ENCODE peak calls at places on chromosomes 6 and 20, in seven cellular contexts. R, C, M, T, X, P and H are unnamed samples.

GRCh38 chr6:50565004-50565403 is 148.3 kb upstream of the TFAP2D start:
- DNase-seq in R (no peak), C (no peak), M (no peak), T (no peak), X (no peak), P (no peak), H (no peak)

GRCh38 chr6:42394881-42395620 is 56.7 kb downstream of the TRERF1 start:
- DNase-seq in R (peak; percentile 24), C (no peak), M (no peak), T (no peak), X (no peak), P (no peak), H (no peak)

GRCh38 chr6:122033564-122034181 is 365.8 kb upstream of the HSF2 start:
- DNase-seq in R (peak; percentile 33), C (peak; percentile 69), M (no peak), T (peak; percentile 35), X (no peak), P (no peak), H (no peak)

GRCh38 chr6:168216741-168217140 is 102.8 kb downstream of the DACT2 start:
- DNase-seq in R (peak; percentile 53), C (no peak), M (no peak), T (no peak), X (no peak), P (no peak), H (no peak)

GRCh38 chr6:159042003-159042823 is 2.6 kb downstream of the TAGAP start:
- DNase-seq in R (peak; percentile 61), C (peak; percentile 76), M (peak; percentile 36), T (peak; percentile 73), X (no peak), P (peak; percentile 69), H (peak; percentile 39)

GRCh38 chr6:158047120-158047518 is 65.5 kb downstream of the SYNJ2 start:
- DNase-seq in R (no peak), C (no peak), M (peak; percentile 40), T (no peak), X (no peak), P (no peak), H (no peak)

GRCh38 chr20:12372557-12372956 is 454.9 kb downstream of the BTBD3 start:
- DNase-seq in R (no peak), C (no peak), M (no peak), T (no peak), X (no peak), P (no peak), H (no peak)

GRCh38 chr6:124226396-124226795 is 422.7 kb downstream of the NKAIN2 start:
- DNase-seq in R (no peak), C (no peak), M (no peak), T (no peak), X (no peak), P (no peak), H (no peak)

GRCh38 chr6:30480536-30481156 is 8.7 kb upstream of the HLA-E start:
- DNase-seq in R (no peak), C (peak; percentile 31), M (no peak), T (no peak), X (no peak), P (no peak), H (no peak)

GRCh38 chr6:2440516-2440915 is 195.1 kb upstream of the GMDS start:
- DNase-seq in R (no peak), C (no peak), M (no peak), T (no peak), X (no peak), P (no peak), H (no peak)

GRCh38 chr6:132734694-132735236 is 20.9 kb upstream of the VNN1 start:
- DNase-seq in R (peak; percentile 15), C (peak; percentile 1), M (no peak), T (no peak), X (no peak), P (no peak), H (no peak)

GRCh38 chr6:43093361-43094289 is 17.5 kb downstream of the PTK7 start:
- DNase-seq in R (no peak), C (no peak), M (no peak), T (no peak), X (no peak), P (no peak), H (no peak)

GRCh38 chr6:127924440-127924839 is 23.6 kb upstream of the THEMIS start:
- DNase-seq in R (no peak), C (no peak), M (no peak), T (no peak), X (no peak), P (no peak), H (no peak)

GRCh38 chr6:150273457-150274309 is 95.1 kb upstream of the IYD start:
- DNase-seq in R (no peak), C (no peak), M (no peak), T (no peak), X (no peak), P (peak; percentile 19), H (no peak)

GRCh38 chr6:17525637-17526036 is 74.5 kb upstream of the FAM8A1 start:
- DNase-seq in R (no peak), C (no peak), M (no peak), T (no peak), X (no peak), P (no peak), H (no peak)

GRCh38 chr6:32796848-32797776 is 19.7 kb downstream of the HLA-DOB start:
- DNase-seq in R (peak; percentile 49), C (no peak), M (peak; percentile 59), T (peak; percentile 58), X (peak; percentile 46), P (peak; percentile 68), H (no peak)

GRCh38 chr20:53957421-53958172 is 112.8 kb downstream of the BCAS1 start:
- DNase-seq in R (no peak), C (no peak), M (no peak), T (no peak), X (no peak), P (no peak), H (no peak)

GRCh38 chr6:89346433-89346832 is 6.1 kb downstream of the UBE2J1 start:
- DNase-seq in R (no peak), C (no peak), M (no peak), T (no peak), X (no peak), P (no peak), H (no peak)

GRCh38 chr20:12598894-12599293 is 409.9 kb upstream of the SPTLC3 start:
- DNase-seq in R (no peak), C (peak; percentile 13), M (no peak), T (no peak), X (no peak), P (no peak), H (no peak)

GRCh38 chr20:17627101-17627950 is 54.7 kb downstream of the RRBP1 start:
- DNase-seq in R (no peak), C (no peak), M (no peak), T (no peak), X (no peak), P (no peak), H (no peak)

GRCh38 chr20:45058168-45058850 is 42.6 kb downstream of the KCNS1 start:
- DNase-seq in R (peak; percentile 55), C (no peak), M (no peak), T (no peak), X (no peak), P (no peak), H (no peak)

GRCh38 chr6:137412562-137412961 is 81.6 kb downstream of the OLIG3 start:
- DNase-seq in R (no peak), C (no peak), M (no peak), T (no peak), X (no peak), P (no peak), H (no peak)

GRCh38 chr20:64037498-64038213 is 1.7 kb downstream of the C20orf204 start:
- DNase-seq in R (no peak), C (peak; percentile 53), M (no peak), T (no peak), X (no peak), P (no peak), H (no peak)

GRCh38 chr6:128731249-128732165 is 151.4 kb upstream of the LAMA2 start:
- DNase-seq in R (peak; percentile 83), C (peak; percentile 38), M (no peak), T (peak; percentile 14), X (no peak), P (no peak), H (no peak)

GRCh38 chr6:128209771-128210170 is 308.9 kb upstream of the THEMIS start:
- DNase-seq in R (no peak), C (no peak), M (no peak), T (no peak), X (no peak), P (no peak), H (no peak)

GRCh38 chr20:37397076-37397953 is 51.4 kb downstream of the SRC start:
- DNase-seq in R (no peak), C (no peak), M (no peak), T (no peak), X (no peak), P (no peak), H (no peak)

GRCh38 chr20:58464838-58465237 is 50.4 kb downstream of the APCDD1L start:
- DNase-seq in R (no peak), C (no peak), M (no peak), T (no peak), X (no peak), P (no peak), H (no peak)

GRCh38 chr6:142821860-142822259 is 123.1 kb downstream of the HIVEP2 start:
- DNase-seq in R (peak; percentile 30), C (no peak), M (no peak), T (no peak), X (no peak), P (no peak), H (no peak)